ENCODE peak calls at places on chromosomes 4 and X, in seven cellular contexts. One of them, this sample, is unnamed.

GRCh38 chr4:78100060-78100459 is 42.9 kb downstream of the FRAS1 start:
- DNase-seq in NB4: no peak
- DNase-seq in mesothelial cell of epicardium: no peak
- DNase-seq in iPS-NIHi11: no peak
- DNase-seq in progenitor cell of endocrine pancreas: no peak
- DNase-seq in KBM-7: no peak
- DNase-seq in H7: no peak
- DNase-seq in this sample: no peak

GRCh38 chr4:16729361-16729760 is 169.1 kb downstream of the LDB2 start:
- DNase-seq in mesothelial cell of epicardium: no peak
- DNase-seq in NB4: no peak
- DNase-seq in H7: no peak
- DNase-seq in KBM-7: no peak
- DNase-seq in iPS-NIHi11: no peak
- DNase-seq in progenitor cell of endocrine pancreas: no peak
- DNase-seq in this sample: no peak

GRCh38 chrX:40009462-40009851 is 88.3 kb downstream of the BCOR start:
- DNase-seq in NB4: peak
- DNase-seq in iPS-NIHi11: no peak
- DNase-seq in mesothelial cell of epicardium: no peak
- DNase-seq in progenitor cell of endocrine pancreas: no peak
- DNase-seq in H7: peak
- DNase-seq in KBM-7: no peak
- DNase-seq in this sample: no peak

GRCh38 chr4:145815626-145816025 is 123.0 kb downstream of the ZNF827 start:
- DNase-seq in KBM-7: no peak
- DNase-seq in iPS-NIHi11: no peak
- DNase-seq in mesothelial cell of epicardium: no peak
- DNase-seq in NB4: no peak
- DNase-seq in progenitor cell of endocrine pancreas: no peak
- DNase-seq in H7: no peak
- DNase-seq in this sample: no peak

GRCh38 chr4:101669138-101669831 is 121.2 kb upstream of the BANK1 start:
- DNase-seq in KBM-7: no peak
- DNase-seq in H7: no peak
- DNase-seq in mesothelial cell of epicardium: no peak
- DNase-seq in progenitor cell of endocrine pancreas: no peak
- DNase-seq in iPS-NIHi11: no peak
- DNase-seq in NB4: no peak
- DNase-seq in this sample: no peak

GRCh38 chrX:34300871-34301270 is 168.8 kb upstream of the FAM47A start:
- DNase-seq in mesothelial cell of epicardium: no peak
- DNase-seq in iPS-NIHi11: peak
- DNase-seq in H7: peak
- DNase-seq in progenitor cell of endocrine pancreas: peak
- DNase-seq in KBM-7: peak
- DNase-seq in NB4: peak
- DNase-seq in this sample: no peak

GRCh38 chr4:113094802-113095201 is 45.3 kb downstream of the ANK2 start:
- DNase-seq in progenitor cell of endocrine pancreas: no peak
- DNase-seq in mesothelial cell of epicardium: no peak
- DNase-seq in KBM-7: no peak
- DNase-seq in NB4: peak
- DNase-seq in H7: peak
- DNase-seq in iPS-NIHi11: peak
- DNase-seq in this sample: peak

GRCh38 chrX:13283968-13284914 is 35.6 kb downstream of the ATXN3L start:
- DNase-seq in H7: peak
- DNase-seq in NB4: no peak
- DNase-seq in mesothelial cell of epicardium: no peak
- DNase-seq in KBM-7: no peak
- DNase-seq in progenitor cell of endocrine pancreas: no peak
- DNase-seq in iPS-NIHi11: peak
- DNase-seq in this sample: no peak

This sample was measured in NCI-H1105.